ENCODE peak calls at places on chromosomes 6 and 20, in seven cellular contexts. N is WTC11, S is IMR-90, V is A549, I is GM12878, A is HepG2, L is SK-N-SH. U is an unnamed sample.

GRCh38 chr6:162856885-162857284 is 129.1 kb downstream of the PACRG start:
- DNase-seq in N (no peak), S (peak), V (peak), I (no peak), A (peak), L (peak), U (peak)

GRCh38 chr20:64058536-64058935 is 4.5 kb upstream of the TCEA2 start:
- DNase-seq in N (no peak), S (peak), V (no peak), I (no peak), A (no peak), L (no peak), U (no peak)

GRCh38 chr20:20085812-20086211 is 33.5 kb downstream of the CFAP61 start:
- DNase-seq in N (no peak), S (no peak), V (no peak), I (no peak), A (no peak), L (no peak), U (no peak)

GRCh38 chr6:158249437-158249836 is 62.8 kb upstream of the TULP4 start:
- DNase-seq in N (no peak), S (no peak), V (no peak), I (no peak), A (no peak), L (no peak), U (no peak)

GRCh38 chr6:26351544-26351953 is 13.4 kb upstream of the BTN3A2 start:
- DNase-seq in N (no peak), S (peak), V (peak), I (no peak), A (peak), L (no peak), U (no peak)

GRCh38 chr20:63183422-63184146 is 32.3 kb downstream of the YTHDF1 start:
- DNase-seq in N (peak), S (no peak), V (peak), I (no peak), A (peak), L (peak), U (peak)

GRCh38 chr6:113732384-113732966 is 124.7 kb upstream of the MARCKS start:
- DNase-seq in N (no peak), S (peak), V (no peak), I (no peak), A (peak), L (peak), U (no peak)

GRCh38 chr20:36497856-36498255 is 43.5 kb upstream of the MYL9 start:
- DNase-seq in N (no peak), S (no peak), V (no peak), I (no peak), A (no peak), L (no peak), U (no peak)

GRCh38 chr6:36129889-36130671 is at the start of gene MAPK13:
- DNase-seq in N (peak), S (peak), V (no peak), I (no peak), A (peak), L (no peak), U (peak)

GRCh38 chr20:50819344-50819743 is 24.5 kb downstream of the BCAS4 start:
- DNase-seq in N (no peak), S (no peak), V (no peak), I (no peak), A (no peak), L (no peak), U (no peak)

GRCh38 chr6:39296745-39297640 is 17.2 kb downstream of the KCNK17 start:
- DNase-seq in N (no peak), S (peak), V (no peak), I (no peak), A (no peak), L (peak), U (no peak)

GRCh38 chr6:70415660-70416059 is 2.4 kb downstream of the FAM135A start:
- DNase-seq in N (no peak), S (no peak), V (no peak), I (no peak), A (no peak), L (no peak), U (no peak)

GRCh38 chr6:144578385-144579350 is 293.5 kb downstream of the UTRN start:
- DNase-seq in N (no peak), S (peak), V (no peak), I (no peak), A (peak), L (no peak), U (no peak)

GRCh38 chr20:8454137-8454712 is 322.2 kb downstream of the PLCB1 start:
- DNase-seq in N (no peak), S (peak), V (peak), I (peak), A (peak), L (peak), U (no peak)

GRCh38 chr20:8461186-8461585 is 329.1 kb downstream of the PLCB1 start:
- DNase-seq in N (no peak), S (no peak), V (no peak), I (no peak), A (no peak), L (no peak), U (no peak)

GRCh38 chr20:8457978-8458377 is 325.9 kb downstream of the PLCB1 start:
- DNase-seq in N (no peak), S (no peak), V (no peak), I (no peak), A (no peak), L (no peak), U (no peak)
- TF ChIP-seq USF2 in N (no peak), S (no peak), V (no peak), I (no peak), A (no peak), L (no peak), U (no peak)

GRCh38 chr6:121838842-121839241 is 403.4 kb downstream of the GJA1 start:
- DNase-seq in N (no peak), S (peak), V (no peak), I (no peak), A (no peak), L (no peak), U (no peak)
- TF ChIP-seq USF2 in N (no peak), S (no peak), V (no peak), I (no peak), A (no peak), L (no peak), U (no peak)

GRCh38 chr6:131122007-131122406 is 13.3 kb upstream of the AKAP7 start:
- DNase-seq in N (no peak), S (peak), V (no peak), I (no peak), A (no peak), L (no peak), U (no peak)

GRCh38 chr6:131116321-131116720 is 18.9 kb upstream of the AKAP7 start:
- DNase-seq in N (no peak), S (no peak), V (no peak), I (no peak), A (no peak), L (no peak), U (no peak)

GRCh38 chr6:131117866-131118265 is 17.4 kb upstream of the AKAP7 start:
- DNase-seq in N (no peak), S (no peak), V (no peak), I (no peak), A (no peak), L (no peak), U (no peak)

GRCh38 chr6:131112252-131112651 is 23.0 kb upstream of the AKAP7 start:
- DNase-seq in N (no peak), S (no peak), V (no peak), I (no peak), A (no peak), L (no peak), U (no peak)

GRCh38 chr6:131116755-131117360 is 18.4 kb upstream of the AKAP7 start:
- DNase-seq in N (no peak), S (peak), V (peak), I (no peak), A (peak), L (peak), U (no peak)
- TF ChIP-seq USF2 in N (no peak), S (no peak), V (no peak), I (no peak), A (no peak), L (no peak), U (no peak)

DNA sequence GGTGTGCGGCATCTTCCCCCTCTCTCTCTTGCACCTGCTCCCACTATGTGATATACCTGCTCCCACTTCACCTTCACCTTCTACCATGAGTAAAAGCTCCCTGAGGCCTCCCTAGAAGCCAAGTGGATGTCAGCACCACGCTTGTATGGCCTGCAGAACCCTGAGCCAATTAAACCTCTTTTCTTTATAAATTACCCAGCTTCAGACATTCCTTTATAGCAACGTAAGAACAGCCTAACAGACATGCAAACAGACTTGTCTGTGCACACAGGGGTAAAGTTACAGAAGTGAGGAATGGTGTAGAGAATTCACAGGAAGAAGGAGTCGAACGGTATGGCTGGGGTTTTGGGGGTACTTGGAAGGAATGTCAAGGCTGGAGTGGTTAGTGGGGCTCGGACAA is 14.8 kb upstream of the TGM2 start:
- DNase-seq in N (no peak), S (peak), V (no peak), I (no peak), A (no peak), L (no peak), U (no peak)
- TF ChIP-seq USF2 in N (no peak), S (no peak), V (no peak), I (no peak), A (no peak), L (no peak), U (no peak)

DNA sequence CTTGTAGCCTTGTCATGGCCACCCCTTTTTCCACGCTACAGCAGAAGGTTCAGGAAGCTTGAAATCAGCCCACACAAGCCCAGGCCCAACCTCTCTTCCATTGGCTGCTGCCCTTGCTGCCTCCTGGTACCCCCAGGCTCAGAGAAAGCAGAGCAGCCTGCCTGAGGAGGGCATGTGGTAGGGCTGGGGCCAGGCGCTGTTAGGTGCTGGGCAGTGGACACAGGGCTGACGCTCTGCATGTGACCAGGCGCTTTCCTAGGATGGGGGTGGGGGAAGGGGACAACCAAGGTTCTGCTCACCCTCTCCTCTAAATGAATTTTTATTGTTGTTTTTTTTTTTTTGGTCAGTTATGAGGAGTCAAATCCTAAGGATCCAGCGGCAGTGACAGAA is 36.3 kb upstream of the ID1 start:
- DNase-seq in N (no peak), S (no peak), V (no peak), I (no peak), A (no peak), L (peak), U (peak)
- TF ChIP-seq USF2 in N (no peak), S (peak), V (no peak), I (no peak), A (no peak), L (no peak), U (no peak)

GRCh38 chr6:128311944-128312570 is 208.3 kb downstream of the PTPRK start:
- DNase-seq in N (no peak), S (no peak), V (no peak), I (no peak), A (no peak), L (no peak), U (no peak)
- TF ChIP-seq USF2 in N (no peak), S (no peak), V (no peak), I (no peak), A (no peak), L (no peak), U (no peak)

GRCh38 chr20:24985802-24986201 is 6.7 kb downstream of the APMAP start:
- DNase-seq in N (no peak), S (no peak), V (no peak), I (no peak), A (no peak), L (no peak), U (no peak)
- TF ChIP-seq USF2 in N (no peak), S (no peak), V (no peak), I (no peak), A (no peak), L (no peak), U (no peak)

DNA sequence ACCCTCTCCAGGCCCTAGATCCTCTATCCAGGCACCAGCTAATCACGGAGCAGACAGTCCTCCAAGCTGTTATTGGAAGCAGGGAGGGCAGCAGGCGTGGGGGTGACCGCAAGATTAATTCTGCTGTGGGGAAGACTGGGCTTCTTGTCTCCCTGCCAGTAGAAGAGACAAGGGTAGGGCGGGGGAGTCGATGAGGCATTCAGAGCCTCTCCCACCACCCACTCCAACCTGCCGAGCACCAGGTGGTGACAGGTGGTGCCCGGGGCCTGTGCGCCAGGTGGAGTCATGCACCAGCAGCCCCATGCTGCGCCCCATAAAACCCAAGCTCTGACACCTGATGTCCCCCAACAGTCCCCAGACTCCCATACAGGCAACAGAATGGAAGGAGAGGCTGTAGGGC is 89.6 kb downstream of the CDH22 start:
- DNase-seq in N (no peak), S (no peak), V (no peak), I (no peak), A (no peak), L (no peak), U (no peak)
- TF ChIP-seq USF2 in N (no peak), S (no peak), V (no peak), I (no peak), A (no peak), L (no peak), U (no peak)

GRCh38 chr6:164078551-164079274 is 664.2 kb downstream of the QKI start:
- DNase-seq in N (no peak), S (no peak), V (no peak), I (no peak), A (no peak), L (no peak), U (no peak)
- TF ChIP-seq USF2 in N (no peak), S (no peak), V (no peak), I (no peak), A (no peak), L (no peak), U (no peak)

DNA sequence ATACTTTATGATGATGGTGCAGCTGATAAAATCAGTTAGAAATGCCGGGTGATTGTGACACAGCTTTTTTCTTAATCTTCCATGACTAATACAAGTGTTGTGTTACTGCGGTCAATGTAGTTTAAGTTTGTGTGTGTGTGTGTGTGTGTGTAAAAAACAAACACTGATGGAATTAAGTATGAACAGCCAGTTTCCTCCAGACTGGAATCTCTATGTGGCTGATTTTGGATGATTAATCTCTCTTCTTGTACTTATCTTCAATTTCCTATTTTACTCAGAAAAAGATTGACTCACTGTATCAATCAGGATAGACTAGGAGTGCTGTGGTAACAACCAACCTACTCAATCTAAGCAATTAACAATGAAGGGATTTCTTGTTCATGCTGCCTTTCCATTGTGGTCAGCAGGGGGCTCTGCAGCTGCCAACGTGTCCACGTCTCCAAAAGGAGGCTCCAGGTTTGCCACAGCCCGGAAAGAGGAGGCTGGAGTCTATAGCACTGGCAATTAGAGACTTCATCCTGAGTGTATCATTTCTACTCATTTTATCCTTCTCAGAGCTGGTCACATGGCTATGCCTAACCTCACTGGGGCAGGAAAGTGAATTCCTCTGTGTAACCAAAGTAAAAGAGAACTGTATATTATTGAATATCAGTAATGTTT is 107.7 kb downstream of the CD109 start:
- DNase-seq in N (peak), S (peak), V (peak), I (no peak), A (peak), L (peak), U (no peak)
- TF ChIP-seq USF2 in N (no peak), S (peak), V (no peak), I (no peak), A (no peak), L (no peak), U (no peak)

U was measured in H1.